ENCODE peak calls at places on chromosomes 4 and X, in six cellular contexts. Y, R, C, P, Z and L are unnamed samples.

GRCh38 chrX:139974496-139974895 is 9.2 kb upstream of the CXorf66 start:
- DNase-seq in Y (no peak), R (no peak), C (no peak), P (no peak), Z (no peak), L (no peak)

GRCh38 chr4:138952405-138952804 is 63.2 kb upstream of the NOCT start:
- DNase-seq in Z (no peak), C (peak), Y (no peak), R (no peak), P (no peak), L (no peak)

GRCh38 chrX:21509912-21510311 is 135.7 kb downstream of the CNKSR2 start:
- DNase-seq in Z (no peak), P (no peak), R (no peak), Y (no peak), C (no peak), L (no peak)

GRCh38 chr4:99625369-99625768 is 32.3 kb downstream of the C4orf54 start:
- DNase-seq in Y (no peak), Z (no peak), P (no peak), R (no peak), C (no peak), L (no peak)

GRCh38 chr4:155889036-155889793 is 14.3 kb upstream of the TDO2 start:
- DNase-seq in R (no peak), P (no peak), C (no peak), Z (no peak), Y (peak), L (no peak)

GRCh38 chrX:13165747-13166146 is 121.3 kb upstream of the FAM9C start:
- DNase-seq in R (no peak), P (no peak), C (no peak), Z (no peak), Y (no peak), L (no peak)

GRCh38 chr4:119172223-119172622 is 36.6 kb downstream of the MYOZ2 start:
- DNase-seq in C (no peak), R (no peak), Z (no peak), Y (no peak), P (no peak), L (no peak)

GRCh38 chr4:110636231-110636676 is 13.4 kb upstream of the PITX2 start:
- DNase-seq in R (no peak), Y (no peak), C (no peak), Z (no peak), P (no peak), L (no peak)

GRCh38 chrX:70087857-70088256 is 25.6 kb downstream of the OTUD6A start:
- DNase-seq in R (no peak), Y (no peak), P (no peak), Z (no peak), C (no peak), L (no peak)

GRCh38 chrX:12788645-12789044 is 2.6 kb upstream of the PRPS2 start:
- DNase-seq in Y (no peak), C (no peak), Z (no peak), R (no peak), P (peak), L (no peak)

GRCh38 chr4:154192585-154192984 is 299.0 kb downstream of the DCHS2 start:
- DNase-seq in Y (no peak), Z (no peak), R (no peak), P (no peak), C (no peak), L (no peak)

GRCh38 chrX:42615161-42615563 is 162.8 kb downstream of the PPP1R2C start:
- DNase-seq in C (peak), R (no peak), P (no peak), Z (no peak), Y (no peak), L (no peak)

GRCh38 chr4:32858971-32859370 is 2138.8 kb downstream of the PCDH7 start:
- DNase-seq in Y (no peak), R (no peak), Z (no peak), P (no peak), C (no peak), L (no peak)

GRCh38 chr4:74934016-74934821 is 1.3 kb downstream of the PARM1 start:
- DNase-seq in C (peak), P (no peak), Z (no peak), R (peak), Y (no peak), L (no peak)

GRCh38 chr4:23327120-23327519 is 562.7 kb downstream of the PPARGC1A start:
- DNase-seq in P (no peak), C (no peak), Z (no peak), Y (no peak), R (no peak), L (no peak)

GRCh38 chr4:155705664-155706063 is 39.0 kb downstream of the GUCY1A1 start:
- DNase-seq in Y (no peak), Z (peak), R (no peak), P (no peak), C (no peak), L (no peak)

GRCh38 chrX:17432158-17432557 is 57.2 kb downstream of the NHS start:
- DNase-seq in C (no peak), R (no peak), Y (no peak), P (no peak), Z (no peak), L (no peak)

GRCh38 chr4:111154924-111155323 is 532.0 kb upstream of the PITX2 start:
- DNase-seq in Y (no peak), P (no peak), R (no peak), C (no peak), Z (no peak), L (no peak)

GRCh38 chr4:74627516-74627915 is 166.8 kb downstream of the BTC start:
- DNase-seq in P (no peak), Z (no peak), R (no peak), C (no peak), Y (no peak), L (no peak)

GRCh38 chr4:83639849-83640493 is 104.1 kb downstream of the GPAT3 start:
- DNase-seq in C (peak), R (peak), Y (peak), P (peak), Z (peak), L (peak)

GRCh38 chr4:14855719-14856075 is 146.6 kb upstream of the CPEB2 start:
- DNase-seq in Y (no peak), P (no peak), R (no peak), C (no peak), Z (no peak), L (no peak)

DNA sequence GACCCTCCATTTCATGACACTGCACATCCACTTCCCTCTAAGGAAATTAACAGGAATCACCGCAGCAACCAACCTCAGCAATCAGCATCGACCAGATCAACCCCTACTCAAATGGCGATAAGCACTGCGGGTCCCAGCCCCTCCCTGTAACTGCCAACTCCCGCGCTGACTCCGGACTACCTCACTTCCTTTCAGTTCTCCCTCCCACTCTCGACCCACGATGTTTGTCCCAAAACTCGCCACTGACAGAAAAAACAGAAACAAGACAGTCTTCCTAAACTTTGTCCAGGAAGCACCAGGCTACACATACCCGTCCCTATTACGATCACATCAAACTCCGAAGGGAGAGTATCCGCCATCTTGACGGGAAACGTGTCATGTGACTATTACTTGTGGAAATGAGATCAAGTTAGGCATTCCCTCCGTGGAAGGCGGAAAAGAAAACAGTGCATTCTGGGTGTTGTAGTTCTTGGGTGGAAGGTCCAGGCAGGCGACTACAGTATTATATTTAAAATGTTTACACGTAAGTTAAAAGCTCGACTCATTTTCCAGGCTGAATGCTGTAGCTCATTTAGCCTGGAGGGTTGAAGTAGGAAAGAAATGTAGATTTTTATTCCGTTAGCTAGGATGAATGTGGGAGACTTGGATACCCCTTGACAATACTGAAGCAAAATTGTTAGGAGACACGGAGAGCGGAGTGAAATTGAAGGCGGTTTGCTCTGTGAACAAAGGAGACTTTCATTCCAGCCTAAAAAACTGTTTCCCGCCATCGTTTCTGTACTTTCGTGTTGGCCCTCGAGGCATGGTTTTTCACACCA is at the start of gene CHM:
- DNase-seq in P (peak), Y (peak), C (peak), R (peak), Z (peak), L (peak)
- TF ChIP-seq POLR2AphosphoS5 in P (peak), Y (peak), C (peak), R (peak), Z (peak), L (no peak)

GRCh38 chr4:158810487-158811215 is 41.8 kb downstream of the FNIP2 start:
- DNase-seq in P (no peak), C (no peak), Z (no peak), Y (no peak), R (no peak), L (no peak)
- TF ChIP-seq POLR2A in P (no peak), C (no peak), Z (no peak), Y (no peak), R (no peak), L (no peak)

GRCh38 chrX:41085105-41085882 is at the start of gene USP9X:
- DNase-seq in P (peak), Z (peak), R (peak), Y (peak), C (peak), L (peak)

GRCh38 chrX:41086627-41086932 is 1.3 kb downstream of the USP9X start:
- DNase-seq in R (no peak), C (no peak), Y (no peak), P (peak), Z (no peak), L (no peak)

GRCh38 chrX:41087219-41087618 is 2.0 kb downstream of the USP9X start:
- DNase-seq in P (no peak), C (no peak), Y (no peak), Z (no peak), R (no peak), L (no peak)

GRCh38 chrX:41084360-41085104 is 713 bp upstream of the USP9X start:
- DNase-seq in Z (peak), P (peak), R (peak), Y (peak), C (peak), L (peak)

GRCh38 chrX:41085883-41086626 is 810 bp downstream of the USP9X start:
- DNase-seq in P (no peak), R (peak), Y (no peak), C (peak), Z (peak), L (peak)
- TF ChIP-seq TAF1 in P (no peak), R (no peak), Y (peak), C (no peak), Z (no peak), L (no peak)

GRCh38 chr4:24979554-24979953 is 51.2 kb downstream of the LGI2 start:
- DNase-seq in Y (no peak), C (no peak), R (no peak), Z (no peak), P (no peak), L (no peak)
- TF ChIP-seq POLR2AphosphoS5 in Y (no peak), C (no peak), R (no peak), Z (no peak), P (no peak), L (no peak)

GRCh38 chr4:2402453-2402852 is 16.0 kb downstream of the ZFYVE28 start:
- DNase-seq in P (no peak), Z (no peak), R (no peak), C (no peak), Y (no peak), L (no peak)
- TF ChIP-seq POLR2A in P (no peak), Z (no peak), R (no peak), C (no peak), Y (no peak), L (no peak)

GRCh38 chr4:140600408-140600807 is 31.6 kb upstream of the UCP1 start:
- DNase-seq in Y (no peak), Z (no peak), R (no peak), P (no peak), C (no peak), L (no peak)

GRCh38 chr4:140595065-140595464 is 26.3 kb upstream of the UCP1 start:
- DNase-seq in C (peak), R (no peak), P (peak), Y (no peak), Z (peak), L (peak)
- TF ChIP-seq TAF1 in C (no peak), R (no peak), P (no peak), Y (no peak), Z (no peak), L (no peak)

DNA sequence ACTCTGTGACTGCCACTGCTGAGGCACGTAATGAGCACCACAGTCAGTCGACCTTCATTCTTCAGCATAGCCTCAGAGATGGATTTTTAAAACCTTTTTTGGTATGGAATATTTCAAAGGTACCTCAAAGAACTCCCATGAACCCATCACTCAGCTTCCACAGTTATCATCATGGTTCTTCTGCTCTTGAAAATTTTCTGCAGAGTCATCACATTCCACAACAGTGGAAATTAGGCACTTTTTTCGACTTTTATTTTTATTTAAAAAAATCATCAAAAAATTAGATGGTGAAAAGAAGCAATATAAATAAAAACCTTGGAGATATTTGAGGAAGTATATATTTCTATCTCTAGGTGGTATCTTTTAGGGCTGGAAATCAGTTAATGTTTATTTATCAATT is 37.5 kb downstream of the TBC1D19 start:
- DNase-seq in Y (no peak), R (no peak), C (no peak), Z (no peak), P (no peak), L (no peak)
- TF ChIP-seq POLR2AphosphoS5 in Y (no peak), R (no peak), C (no peak), Z (no peak), P (no peak), L (no peak)